ENCODE peak calls at places on chromosomes 12 and 14, in six cellular contexts. J, W, B, D, Q and A are unnamed samples.

GRCh38 chr12:38720661-38721060 is 184.7 kb downstream of the CPNE8 start:
- DNase-seq in J (no peak), W (no peak), B (no peak), D (no peak), Q (no peak), A (no peak)

GRCh38 chr12:122040579-122041386 is 19.1 kb downstream of the BCL7A start:
- DNase-seq in J (no peak), W (no peak), B (no peak), D (no peak), Q (peak), A (no peak)

GRCh38 chr12:110647669-110648068 is 33.7 kb downstream of the TCTN1 start:
- DNase-seq in J (no peak), W (no peak), B (no peak), D (no peak), Q (no peak), A (no peak)

GRCh38 chr12:115640929-115641328 is 636.6 kb downstream of the MED13L start:
- DNase-seq in J (peak), W (no peak), B (peak), D (no peak), Q (no peak), A (peak)

GRCh38 chr14:46344327-46344937 is 307.1 kb downstream of the RPL10L start:
- DNase-seq in J (peak), W (peak), B (peak), D (no peak), Q (peak), A (peak)

GRCh38 chr12:48092606-48093005 is 13.3 kb downstream of the SENP1 start:
- DNase-seq in J (no peak), W (peak), B (no peak), D (no peak), Q (no peak), A (no peak)

GRCh38 chr12:122090759-122091535 is 12.4 kb downstream of the MLXIP start:
- DNase-seq in J (peak), W (peak), B (peak), D (no peak), Q (peak), A (peak)

GRCh38 chr14:100476012-100476822 is 111.0 kb downstream of the BEGAIN start:
- DNase-seq in J (peak), W (peak), B (peak), D (no peak), Q (peak), A (peak)

GRCh38 chr12:116601933-116602809 is 43.0 kb downstream of the MAP1LC3B2 start:
- DNase-seq in J (no peak), W (peak), B (peak), D (no peak), Q (no peak), A (no peak)

GRCh38 chr14:28098863-28099262 is 667.7 kb upstream of the FOXG1 start:
- DNase-seq in J (no peak), W (no peak), B (no peak), D (no peak), Q (no peak), A (no peak)

GRCh38 chr14:72643317-72643801 is 250.5 kb downstream of the DPF3 start:
- DNase-seq in J (peak), W (peak), B (peak), D (peak), Q (peak), A (peak)

GRCh38 chr14:37230551-37231194 is 32.9 kb downstream of the MIPOL1 start:
- DNase-seq in J (peak), W (peak), B (peak), D (peak), Q (peak), A (peak)

GRCh38 chr14:95024380-95024779 is 132.9 kb downstream of the DICER1 start:
- DNase-seq in J (no peak), W (no peak), B (no peak), D (no peak), Q (no peak), A (no peak)

GRCh38 chr14:94021001-94021400 is 5.1 kb upstream of the OTUB2 start:
- DNase-seq in J (peak), W (no peak), B (peak), D (no peak), Q (no peak), A (no peak)

GRCh38 chr12:12797789-12798142 is 12.3 kb downstream of the APOLD1 start:
- DNase-seq in J (no peak), W (no peak), B (no peak), D (no peak), Q (no peak), A (no peak)

GRCh38 chr14:39175445-39176262 is 600 bp downstream of the PNN start:
- DNase-seq in J (no peak), W (peak), B (peak), D (no peak), Q (peak), A (peak)

GRCh38 chr12:106840217-106840616 is 65.7 kb downstream of the RIC8B start:
- DNase-seq in J (peak), W (peak), B (peak), D (no peak), Q (peak), A (peak)
- H3K4me3 ChIP-seq in J (no peak), W (no peak), B (no peak), D (no peak), Q (no peak), A (no peak)

DNA sequence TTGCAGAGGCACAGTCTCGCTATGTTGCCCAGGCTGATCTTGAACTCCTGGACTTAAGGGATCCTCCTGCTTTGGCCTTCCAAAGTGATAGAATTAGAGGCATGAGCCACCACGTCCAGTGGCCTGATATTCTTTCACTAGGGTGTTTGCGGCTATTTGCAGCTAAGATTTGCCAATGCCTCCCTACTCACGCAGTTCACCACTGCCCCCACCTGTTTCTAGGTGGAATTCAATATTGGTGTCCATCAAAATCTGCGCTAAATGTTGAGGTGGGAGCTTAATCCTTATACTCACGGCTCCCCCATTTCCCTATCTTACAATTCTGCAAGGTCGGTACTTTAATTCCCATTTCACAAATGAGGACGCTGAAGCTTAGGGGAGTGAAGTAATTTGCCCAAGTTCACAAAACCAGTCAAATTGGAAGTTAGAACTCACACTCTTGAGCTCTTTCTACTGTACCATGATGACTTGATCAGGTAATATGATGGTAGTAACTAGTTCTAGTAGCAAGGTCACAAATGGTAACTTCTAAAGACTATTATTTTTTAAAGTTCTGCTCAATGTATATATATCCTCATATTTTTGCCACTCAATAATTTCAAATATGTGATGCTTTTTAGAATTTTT is 22.1 kb upstream of the LRRC9 start:
- DNase-seq in J (peak), W (no peak), B (peak), D (no peak), Q (peak), A (no peak)
- TF ChIP-seq CTCF in J (peak), W (peak), B (peak), D (no peak), Q (peak), A (no peak)

GRCh38 chr12:118190266-118190665 is 54.3 kb downstream of the PEBP1 start:
- DNase-seq in J (peak), W (peak), B (peak), D (no peak), Q (peak), A (peak)
- H3K4me3 ChIP-seq in J (peak), W (peak), B (peak), D (peak), Q (peak), A (peak)

GRCh38 chr12:77617818-77618217 is 212.9 kb upstream of the NAV3 start:
- DNase-seq in J (no peak), W (no peak), B (no peak), D (no peak), Q (no peak), A (no peak)

GRCh38 chr12:77615331-77615730 is 215.4 kb upstream of the NAV3 start:
- DNase-seq in J (peak), W (peak), B (peak), D (no peak), Q (no peak), A (no peak)
- TF ChIP-seq CTCF in J (peak), W (peak), B (peak), D (no peak), Q (no peak), A (peak)

DNA sequence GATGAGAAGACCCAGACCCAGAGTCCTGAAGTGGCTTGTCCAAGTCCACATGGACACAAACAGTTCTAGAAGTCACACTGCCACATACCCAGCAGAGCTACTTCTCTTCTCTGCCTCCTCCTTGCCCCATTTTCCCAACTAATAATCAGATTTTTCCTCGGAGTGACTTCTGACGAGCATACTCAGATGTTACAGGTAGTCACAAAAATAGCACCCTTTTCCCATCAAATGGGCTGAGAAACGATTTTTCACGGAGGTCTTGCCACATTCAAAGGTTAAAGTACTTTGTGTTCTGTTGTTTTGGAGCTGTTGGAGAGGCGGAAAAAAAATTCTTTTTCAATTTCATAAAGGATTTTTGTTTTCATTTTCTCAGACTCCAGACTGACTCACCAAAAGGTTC is 232.9 kb downstream of the ZFP36L1 start:
- DNase-seq in J (no peak), W (no peak), B (no peak), D (no peak), Q (no peak), A (no peak)
- H3K4me3 ChIP-seq in J (no peak), W (no peak), B (no peak), D (no peak), Q (no peak), A (no peak)

GRCh38 chr14:104314251-104314941 is 176.0 kb downstream of the KIF26A start:
- DNase-seq in J (no peak), W (no peak), B (no peak), D (no peak), Q (no peak), A (no peak)

GRCh38 chr14:104307627-104308401 is 169.4 kb downstream of the KIF26A start:
- DNase-seq in J (no peak), W (no peak), B (no peak), D (no peak), Q (no peak), A (no peak)

GRCh38 chr14:104313674-104314073 is 175.3 kb downstream of the KIF26A start:
- DNase-seq in J (no peak), W (no peak), B (no peak), D (no peak), Q (no peak), A (no peak)

GRCh38 chr14:104309657-104310369 is 171.4 kb downstream of the KIF26A start:
- DNase-seq in J (no peak), W (no peak), B (no peak), D (no peak), Q (no peak), A (no peak)

GRCh38 chr14:104311358-104311757 is 173.0 kb downstream of the KIF26A start:
- DNase-seq in J (no peak), W (no peak), B (no peak), D (no peak), Q (no peak), A (no peak)
- TF ChIP-seq CTCF in J (no peak), W (no peak), B (no peak), D (no peak), Q (no peak), A (no peak)